ENCODE peak calls at places on chromosome 13, in eight cellular contexts. M is D341Med; D is stimulated activated CD4-positive, alpha-beta T cell treated with anti-CD3 and anti-CD28 coated beads, Interleukin-2, amount 100 ng/mL, for 48 hours; H is activated gamma-delta T cell treated with anti-CD3 and anti-CD28 coated beads, Interleukin-2, amount 50 U/mL, for 16 hours; S is stromal cell of bone marrow; W is astrocyte; N is activated CD4-positive, alpha-beta T cell treated with anti-CD3 and anti-CD28 coated beads for 48 hours; X is left ventricle myocardium superior. R is an unnamed sample.

GRCh38 chr13:49777746-49778614 is 14.5 kb downstream of the KPNA3 start:
- DNase-seq in M (no peak), N (no peak), D (no peak), S (no peak), H (no peak), W (no peak), X (no peak), R (no peak)

GRCh38 chr13:101149735-101150380 is 266.4 kb downstream of the NALCN start:
- DNase-seq in N (no peak), D (no peak), M (peak; percentile 41), W (peak; percentile 10), H (no peak), X (no peak), S (peak; percentile 16), R (peak; percentile 52)

GRCh38 chr13:94677799-94678198 is 34.5 kb downstream of the SOX21 start:
- DNase-seq in M (peak; percentile 47), H (no peak), S (no peak), X (no peak), W (no peak), N (no peak), D (no peak), R (no peak)

GRCh38 chr13:44755872-44756271 is 179.7 kb upstream of the TSC22D1 start:
- DNase-seq in S (peak; percentile 18), H (no peak), W (peak; percentile 86), X (no peak), D (no peak), N (no peak), M (no peak), R (peak; percentile 86)

GRCh38 chr13:66835040-66835628 is 395.0 kb downstream of the PCDH9 start:
- DNase-seq in H (no peak), N (no peak), W (peak; percentile 18), M (peak; percentile 77), D (no peak), S (peak; percentile 13), X (peak; percentile 88), R (no peak)

GRCh38 chr13:112894673-112895481 is 74.1 kb upstream of the MCF2L start:
- DNase-seq in S (no peak), M (no peak), H (no peak), N (no peak), X (peak; percentile 46), W (no peak), D (no peak), R (no peak)

GRCh38 chr13:36298535-36299068 is 988 bp upstream of the CCDC169 start:
- DNase-seq in H (no peak), S (no peak), X (no peak), W (no peak), D (no peak), N (no peak), M (no peak), R (peak; percentile 16)

GRCh38 chr13:51520524-51520923 is 63.7 kb upstream of the WDFY2 start:
- DNase-seq in X (no peak), S (no peak), M (no peak), N (no peak), H (no peak), D (no peak), W (peak; percentile 47), R (peak; percentile 32)

GRCh38 chr13:112784811-112785418 is 95.1 kb downstream of the ATP11A start:
- DNase-seq in W (no peak), N (no peak), S (no peak), D (no peak), X (no peak), M (no peak), H (no peak), R (no peak)

GRCh38 chr13:114115191-114115671 is 17.2 kb downstream of the RASA3 start:
- DNase-seq in W (peak; percentile 89), D (no peak), M (no peak), X (peak; percentile 63), S (no peak), N (peak; percentile 49), H (no peak), R (peak; percentile 95)

R was measured in RPMI7951.